ENCODE peak calls at places on chromosomes 4 and X, in nine cellular contexts. P, T, V, U, H, K, W, E and Y are unnamed samples.

GRCh38 chrX:17635231-17635630 is 102.1 kb upstream of the SCML1 start:
- DNase-seq in P (no peak), T (no peak), V (peak; percentile 9), U (no peak), H (no peak), K (no peak), W (no peak), E (peak; percentile 14), Y (no peak)

GRCh38 chr4:25844957-25845712 is 17.7 kb downstream of the SEL1L3 start:
- DNase-seq in P (no peak), T (no peak), V (no peak), U (no peak), H (no peak), K (no peak), W (no peak), E (no peak), Y (no peak)

GRCh38 chr4:174018236-174018635 is 265.2 kb downstream of the FBXO8 start:
- DNase-seq in P (no peak), T (no peak), V (no peak), U (no peak), H (no peak), K (no peak), W (no peak), E (no peak), Y (no peak)

GRCh38 chr4:40038972-40039371 is 17.7 kb upstream of the N4BP2 start:
- DNase-seq in P (no peak), T (no peak), V (no peak), U (no peak), H (no peak), K (peak; percentile 43), W (no peak), E (no peak), Y (no peak)

GRCh38 chrX:144388738-144389137 is 504.9 kb downstream of the UBE2NL start:
- DNase-seq in P (no peak), T (no peak), V (no peak), U (no peak), H (no peak), K (no peak), W (no peak), E (no peak), Y (no peak)

GRCh38 chrX:14915596-14915995 is 42.4 kb downstream of the MOSPD2 start:
- DNase-seq in P (no peak), T (no peak), V (no peak), U (no peak), H (no peak), K (no peak), W (no peak), E (no peak), Y (no peak)

GRCh38 chrX:3501833-3502535 is 155.5 kb upstream of the MXRA5 start:
- DNase-seq in P (no peak), T (no peak), V (no peak), U (peak; percentile 45), H (no peak), K (no peak), W (no peak), E (no peak), Y (peak; percentile 40)

GRCh38 chr4:133147365-133147821 is 1.7 kb upstream of the PCDH10 start:
- DNase-seq in P (no peak), T (no peak), V (no peak), U (no peak), H (peak; percentile 12), K (no peak), W (no peak), E (no peak), Y (peak; percentile 49)

GRCh38 chr4:156419080-156419638 is 465.5 kb upstream of the CTSO start:
- DNase-seq in P (no peak), T (no peak), V (no peak), U (no peak), H (no peak), K (peak; percentile 10), W (no peak), E (no peak), Y (peak; percentile 27)

GRCh38 chr4:182449186-182449880 is 206.1 kb downstream of the TENM3 start:
- DNase-seq in P (no peak), T (no peak), V (no peak), U (no peak), H (peak; percentile 61), K (no peak), W (no peak), E (no peak), Y (no peak)

GRCh38 chrX:72021975-72022374 is 109.7 kb downstream of the RTL5 start:
- DNase-seq in P (no peak), T (no peak), V (no peak), U (no peak), H (peak; percentile 15), K (no peak), W (no peak), E (no peak), Y (peak; percentile 31)

GRCh38 chrX:16870095-16870860 is at the start of gene RBBP7:
- DNase-seq in P (peak; percentile 56), T (peak; percentile 66), V (peak; percentile 67), U (peak; percentile 99), H (peak; percentile 88), K (peak; percentile 95), W (peak; percentile 91), E (peak; percentile 90), Y (peak; percentile 98)

GRCh38 chr4:82785248-82786003 is 13.2 kb downstream of the SCD5 start:
- DNase-seq in P (peak; percentile 2), T (no peak), V (no peak), U (no peak), H (no peak), K (peak; percentile 84), W (no peak), E (no peak), Y (peak; percentile 78)

GRCh38 chr4:123443401-123444297 is 47.1 kb downstream of the SPRY1 start:
- DNase-seq in P (no peak), T (no peak), V (no peak), U (no peak), H (no peak), K (no peak), W (no peak), E (no peak), Y (peak; percentile 1)

GRCh38 chrX:132401935-132402334 is 86.9 kb downstream of the MBNL3 start:
- DNase-seq in P (no peak), T (no peak), V (no peak), U (no peak), H (no peak), K (no peak), W (no peak), E (no peak), Y (no peak)

GRCh38 chr4:101277661-101278060 is 69.7 kb downstream of the PPP3CA start:
- DNase-seq in P (no peak), T (no peak), V (no peak), U (no peak), H (no peak), K (peak; percentile 20), W (no peak), E (no peak), Y (peak; percentile 57)

GRCh38 chr4:87041142-87041541 is 106.3 kb downstream of the AFF1 start:
- DNase-seq in P (no peak), T (no peak), V (no peak), U (no peak), H (no peak), K (peak; percentile 13), W (no peak), E (no peak), Y (no peak)

GRCh38 chr4:41882622-41883347 is 52.4 kb upstream of the TMEM33 start:
- DNase-seq in P (peak; percentile 49), T (peak; percentile 5), V (peak; percentile 19), U (peak; percentile 61), H (peak; percentile 70), K (peak; percentile 90), W (no peak), E (peak; percentile 46), Y (peak; percentile 70)

GRCh38 chr4:87165886-87166285 is 54.5 kb downstream of the KLHL8 start:
- DNase-seq in P (no peak), T (no peak), V (no peak), U (no peak), H (no peak), K (no peak), W (no peak), E (no peak), Y (no peak)

GRCh38 chr4:139266583-139267257 is 13.3 kb downstream of the MGARP start:
- DNase-seq in P (no peak), T (peak; percentile 33), V (no peak), U (no peak), H (no peak), K (peak; percentile 81), W (peak; percentile 86), E (peak; percentile 34), Y (peak; percentile 82)

GRCh38 chrX:139881130-139881529 is 51.7 kb downstream of the ATP11C start:
- DNase-seq in P (no peak), T (no peak), V (no peak), U (no peak), H (no peak), K (peak; percentile 20), W (no peak), E (no peak), Y (peak; percentile 53)

GRCh38 chrX:38610839-38611238 is 49.5 kb downstream of the TSPAN7 start:
- DNase-seq in P (no peak), T (no peak), V (no peak), U (no peak), H (no peak), K (no peak), W (no peak), E (no peak), Y (no peak)

GRCh38 chr4:173998471-173999144 is 284.9 kb downstream of the FBXO8 start:
- DNase-seq in P (no peak), T (no peak), V (no peak), U (no peak), H (no peak), K (no peak), W (no peak), E (no peak), Y (no peak)

GRCh38 chr4:95167809-95168208 is 381.0 kb downstream of the UNC5C start:
- DNase-seq in P (no peak), T (no peak), V (no peak), U (no peak), H (no peak), K (no peak), W (no peak), E (no peak), Y (no peak)

GRCh38 chr4:55363618-55364420 is 17.8 kb downstream of the SRD5A3 start:
- DNase-seq in P (no peak), T (no peak), V (no peak), U (no peak), H (no peak), K (no peak), W (no peak), E (no peak), Y (no peak)

GRCh38 chr4:79472693-79473552 is 64.9 kb upstream of the GK2 start:
- DNase-seq in P (no peak), T (no peak), V (no peak), U (no peak), H (no peak), K (no peak), W (no peak), E (no peak), Y (no peak)

GRCh38 chr4:47704693-47705325 is 133.1 kb downstream of the CORIN start:
- DNase-seq in P (peak; percentile 16), T (no peak), V (no peak), U (peak; percentile 39), H (peak; percentile 54), K (peak; percentile 41), W (no peak), E (peak; percentile 53), Y (peak; percentile 54)

GRCh38 chr4:26619784-26620183 is 35.9 kb downstream of the TBC1D19 start:
- DNase-seq in P (no peak), T (no peak), V (no peak), U (no peak), H (no peak), K (peak; percentile 39), W (no peak), E (no peak), Y (peak; percentile 66)

GRCh38 chr4:133162941-133163340 is 13.8 kb downstream of the PCDH10 start:
- DNase-seq in P (no peak), T (no peak), V (no peak), U (no peak), H (no peak), K (no peak), W (no peak), E (no peak), Y (no peak)

GRCh38 chr4:132592340-132592739 is 556.8 kb upstream of the PCDH10 start:
- DNase-seq in P (no peak), T (no peak), V (no peak), U (no peak), H (no peak), K (no peak), W (no peak), E (no peak), Y (no peak)

GRCh38 chr4:82372502-82372873 is 1.3 kb downstream of the HNRNPD start:
- DNase-seq in P (no peak), T (peak; percentile 9), V (peak; percentile 14), U (no peak), H (peak; percentile 9), K (peak; percentile 40), W (peak; percentile 74), E (peak; percentile 48), Y (peak; percentile 67)